ENCODE peak calls at places on chromosomes 6 and 20, in seven cellular contexts. O is endothelial cell of umbilical vein, K is HepG2, F is neural progenitor cell, P is GM23248, T is H1, E is OCI-LY7. S is an unnamed sample.

GRCh38 chr6:121647905-121648304 is 212.5 kb downstream of the GJA1 start:
- DNase-seq in O (peak; percentile 81), K (no peak), F (no peak), P (peak; percentile 56), T (no peak), E (no peak), S (no peak)

GRCh38 chr6:3312604-3313167 is 53.9 kb downstream of the PSMG4 start:
- DNase-seq in O (no peak), K (no peak), F (no peak), P (no peak), T (no peak), E (no peak), S (no peak)

GRCh38 chr6:4941782-4942672 is 61.8 kb downstream of the RPP40 start:
- DNase-seq in O (peak; percentile 70), K (peak; percentile 78), F (peak; percentile 26), P (peak; percentile 93), T (no peak), E (no peak), S (peak; percentile 22)

GRCh38 chr6:149284904-149285303 is 32.6 kb upstream of the TAB2 start:
- DNase-seq in O (no peak), K (no peak), F (no peak), P (no peak), T (no peak), E (no peak), S (no peak)

GRCh38 chr6:118320652-118321051 is 227.4 kb upstream of the PLN start:
- DNase-seq in O (peak; percentile 4), K (no peak), F (no peak), P (peak; percentile 20), T (no peak), E (no peak), S (no peak)

GRCh38 chr20:52593634-52594033 is 378.5 kb upstream of the TSHZ2 start:
- DNase-seq in O (no peak), K (no peak), F (no peak), P (peak; percentile 77), T (no peak), E (no peak), S (no peak)

GRCh38 chr20:49937023-49937929 is 1.1 kb downstream of the RNF114 start:
- DNase-seq in O (peak; percentile 19), K (no peak), F (no peak), P (peak; percentile 22), T (no peak), E (no peak), S (peak; percentile 34)

GRCh38 chr20:47727909-47728361 is 57.3 kb downstream of the SULF2 start:
- DNase-seq in O (no peak), K (no peak), F (no peak), P (no peak), T (no peak), E (no peak), S (no peak)

GRCh38 chr6:797479-798077 is 104.6 kb upstream of the EXOC2 start:
- DNase-seq in O (peak; percentile 65), K (peak; percentile 45), F (peak; percentile 70), P (peak; percentile 79), T (no peak), E (peak; percentile 52), S (peak; percentile 37)

GRCh38 chr20:43722153-43722505 is 4.7 kb downstream of the GTSF1L start:
- DNase-seq in O (no peak), K (no peak), F (no peak), P (no peak), T (no peak), E (no peak), S (no peak)

GRCh38 chr20:24983896-24984295 is 8.7 kb downstream of the APMAP start:
- DNase-seq in O (no peak), K (no peak), F (no peak), P (no peak), T (no peak), E (no peak), S (no peak)

GRCh38 chr20:2459981-2460751 is 10.4 kb downstream of the SNRPB start:
- DNase-seq in O (no peak), K (no peak), F (no peak), P (no peak), T (no peak), E (no peak), S (no peak)

GRCh38 chr20:2463616-2464365 is 6.8 kb downstream of the SNRPB start:
- DNase-seq in O (no peak), K (no peak), F (no peak), P (no peak), T (no peak), E (no peak), S (no peak)

GRCh38 chr20:2460752-2461424 is 9.7 kb downstream of the SNRPB start:
- DNase-seq in O (no peak), K (no peak), F (no peak), P (peak; percentile 7), T (no peak), E (no peak), S (no peak)

GRCh38 chr20:2465100-2465499 is 5.5 kb downstream of the SNRPB start:
- DNase-seq in O (no peak), K (no peak), F (no peak), P (no peak), T (no peak), E (no peak), S (no peak)

DNA sequence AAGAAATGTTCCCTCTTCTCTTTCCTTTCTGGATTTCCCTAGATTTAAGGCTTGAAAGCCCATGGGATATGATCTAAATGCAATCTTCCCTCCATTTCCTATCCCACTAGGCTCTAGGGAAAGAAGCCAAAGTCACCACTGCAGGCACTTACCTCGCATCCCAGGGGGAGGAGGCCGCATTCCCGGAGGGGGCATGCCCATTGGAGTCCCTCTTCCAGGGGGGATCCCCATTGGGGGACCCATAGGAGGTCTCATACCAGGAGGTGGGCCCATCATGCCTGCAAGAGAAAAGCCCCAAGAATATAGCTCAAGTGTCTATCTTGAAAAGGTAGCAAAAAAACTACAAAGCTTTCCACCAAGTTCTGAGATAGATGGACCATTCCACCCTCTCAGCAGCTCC is 8.1 kb downstream of the SNRPB start:
- DNase-seq in O (no peak), K (no peak), F (no peak), P (no peak), T (no peak), E (no peak), S (no peak)
- H3K36me3 ChIP-seq in O (peaks cover 73% of the 10 kb centered on the region), K (peaks cover 82% of the 10 kb centered on the region), F (peaks cover 54% of the 10 kb centered on the region), P (peaks cover 82% of the 10 kb centered on the region), T (peaks cover 83% of the 10 kb centered on the region), E (peaks cover 100% of the 10 kb centered on the region), S (peaks cover 96% of the 10 kb centered on the region)

DNA sequence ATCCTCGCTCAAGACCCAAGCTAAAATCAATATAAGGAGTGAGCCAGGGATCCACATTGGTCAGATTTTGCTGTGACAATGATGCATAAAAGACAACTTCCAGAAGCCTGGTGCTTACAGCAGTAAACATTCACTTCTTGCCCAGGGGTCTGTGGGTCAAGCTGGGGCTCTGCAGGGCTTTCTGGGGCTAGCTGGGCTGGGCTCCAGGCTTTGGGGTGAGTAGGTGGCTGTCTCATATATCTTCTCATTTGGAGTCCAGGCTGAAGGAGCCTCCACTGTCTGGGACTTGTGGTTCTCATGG is 25.8 kb upstream of the TOP1 start:
- DNase-seq in O (no peak), K (no peak), F (no peak), P (no peak), T (no peak), E (no peak), S (no peak)
- H3K27ac ChIP-seq in O (peak overlapping the region; percentile 95), K (peak overlapping the region; percentile 50), F (no peak overlapping the region), P (peak overlapping the region; percentile 97), T (no peak overlapping the region), E (peak overlapping the region; percentile 68), S (no peak overlapping the region)

DNA sequence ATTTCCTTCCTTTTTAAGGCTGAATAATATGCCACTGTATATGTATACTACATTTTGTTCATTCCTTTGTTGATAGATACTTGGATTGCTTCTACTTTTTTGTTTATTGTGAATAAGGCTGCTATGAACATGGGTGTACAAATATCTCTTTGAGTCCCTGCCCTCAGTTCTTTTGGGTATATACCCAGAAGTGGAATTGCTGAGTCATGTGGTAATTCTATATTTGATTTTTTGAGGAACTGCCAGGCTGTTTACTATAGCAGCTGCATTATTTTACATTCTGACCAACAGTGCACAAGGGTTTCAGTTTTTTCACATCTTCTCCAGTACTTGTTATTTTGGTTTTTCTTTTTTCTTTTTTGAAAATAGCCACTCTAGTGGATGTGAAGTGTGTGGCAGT is 34.1 kb downstream of the CDS2 start:
- DNase-seq in O (no peak), K (no peak), F (no peak), P (no peak), T (no peak), E (no peak), S (no peak)
- H4K20me1 ChIP-seq in O (peaks cover 3% of the 10 kb centered on the region), K (peaks cover 2% of the 10 kb centered on the region), F (peaks cover 32% of the 10 kb centered on the region), P (peaks cover 5% of the 10 kb centered on the region), T (no peaks in the 10 kb centered on the region), E (no peaks in the 10 kb centered on the region), S (peaks cover 68% of the 10 kb centered on the region)

DNA sequence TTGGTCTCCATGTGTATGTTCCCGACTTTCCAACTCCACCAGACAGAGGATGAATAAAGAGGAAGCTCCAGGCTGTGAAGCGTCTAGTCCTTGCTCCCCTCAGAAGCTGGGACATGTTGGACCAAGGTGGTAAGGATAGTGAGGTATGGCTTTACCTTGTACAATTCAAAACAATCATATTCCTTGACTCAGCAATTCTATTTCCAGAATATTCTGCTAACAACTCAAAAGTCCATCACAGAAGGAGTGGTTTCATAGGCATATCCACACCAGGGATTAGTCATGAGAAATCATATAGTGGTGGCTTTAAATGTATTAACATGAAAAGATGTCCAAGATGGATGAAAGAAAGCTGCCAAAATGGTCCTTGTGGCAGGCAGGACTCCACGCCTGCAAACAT is 19.8 kb downstream of the FKBP1A start:
- DNase-seq in O (no peak), K (no peak), F (no peak), P (no peak), T (no peak), E (no peak), S (no peak)
- H3K36me3 ChIP-seq in O (peaks cover 25% of the 10 kb centered on the region), K (peaks cover 73% of the 10 kb centered on the region), F (no peaks in the 10 kb centered on the region), P (peaks cover 5% of the 10 kb centered on the region), T (peaks cover 22% of the 10 kb centered on the region), E (peaks cover 84% of the 10 kb centered on the region), S (peaks cover 87% of the 10 kb centered on the region)

DNA sequence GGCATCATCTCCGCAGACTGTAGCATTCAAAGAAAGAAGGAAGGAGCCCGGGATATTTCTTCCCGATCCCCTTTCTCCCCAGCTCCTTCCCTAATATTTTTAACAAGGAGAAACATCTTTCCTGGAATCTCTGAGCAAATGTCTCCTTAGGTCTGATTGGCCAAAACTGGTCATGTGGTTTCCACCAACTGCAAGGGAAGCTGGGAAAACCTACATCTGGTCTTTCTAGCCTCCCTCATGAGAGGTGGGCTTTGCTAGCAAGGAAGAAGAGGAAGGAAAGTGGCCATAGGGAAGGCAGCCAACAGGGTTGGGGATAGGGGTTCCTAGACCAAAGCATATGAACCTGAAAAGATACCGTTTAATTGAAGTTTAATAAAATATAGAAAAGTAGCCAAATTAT is 35.1 kb downstream of the PDRG1 start:
- DNase-seq in O (no peak), K (no peak), F (no peak), P (no peak), T (no peak), E (no peak), S (no peak)
- H3K27ac ChIP-seq in O (no peak overlapping the region), K (no peak overlapping the region), F (no peak overlapping the region), P (no peak overlapping the region), T (no peak overlapping the region), E (no peak overlapping the region), S (no peak overlapping the region)

DNA sequence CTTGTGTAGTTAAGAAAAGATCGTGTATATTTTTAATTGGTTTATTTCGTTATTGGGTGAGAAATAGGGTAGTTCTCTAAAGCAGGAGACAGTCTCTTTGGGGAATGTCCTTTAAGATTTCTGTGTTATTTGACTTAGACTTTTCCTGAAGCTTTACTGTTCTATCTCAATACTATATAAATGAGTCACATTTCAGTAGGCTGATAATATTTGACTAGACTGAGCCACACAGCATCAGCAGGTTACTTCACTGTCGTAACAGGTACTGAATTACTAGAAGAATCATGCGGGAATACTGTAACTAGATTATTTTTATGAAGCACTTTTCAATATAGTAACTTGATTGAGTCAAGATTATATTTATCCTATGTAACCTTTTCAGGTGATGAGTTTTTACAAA is 1.4 kb downstream of the SMAP1 start:
- DNase-seq in O (no peak), K (peak; percentile 13), F (no peak), P (peak; percentile 33), T (no peak), E (peak; percentile 8), S (no peak)
- H4K20me1 ChIP-seq in O (no peaks in the 10 kb centered on the region), K (peaks cover 4% of the 10 kb centered on the region), F (peaks cover 11% of the 10 kb centered on the region), P (peaks cover 4% of the 10 kb centered on the region), T (no peaks in the 10 kb centered on the region), E (peaks cover 19% of the 10 kb centered on the region), S (peaks cover 29% of the 10 kb centered on the region)